ENCODE peak calls at places on chromosome X, in ten cellular contexts. V is SK-N-SH, A is suprapubic skin, Q is stomach, E is GM12878, C is GM12892, K is prostate gland, S is spleen, M is GM23338, U is HCT116. J is an unnamed sample.

GRCh38 chrX:13569479-13570244 is at the start of gene EGFL6:
- DNase-seq in V (peak), A (no peak), Q (no peak), E (no peak), C (no peak), K (no peak), S (peak), M (peak), U (no peak), J (no peak)

GRCh38 chrX:67780694-67781109 is 236.9 kb downstream of the AR start:
- DNase-seq in V (no peak), A (peak), Q (peak), E (no peak), C (no peak), K (no peak), S (no peak), M (no peak), U (no peak), J (peak)

GRCh38 chrX:8305336-8305735 is 134.3 kb upstream of the VCX2 start:
- DNase-seq in V (no peak), A (no peak), Q (no peak), E (no peak), C (no peak), K (no peak), S (no peak), M (no peak), U (no peak), J (no peak)

GRCh38 chrX:136950206-136950605 is 69.7 kb upstream of the RBMX start:
- DNase-seq in V (no peak), A (no peak), Q (no peak), E (no peak), C (no peak), K (no peak), S (no peak), M (no peak), U (no peak), J (no peak)

GRCh38 chrX:44459501-44459900 is 83.2 kb downstream of the FUNDC1 start:
- DNase-seq in V (no peak), A (no peak), Q (no peak), E (no peak), C (no peak), K (no peak), S (no peak), M (no peak), U (no peak), J (no peak)

GRCh38 chrX:94053575-94053974 is 379.6 kb downstream of the FAM133A start:
- DNase-seq in V (no peak), A (no peak), Q (no peak), E (no peak), C (no peak), K (no peak), S (no peak), M (no peak), U (no peak), J (no peak)

GRCh38 chrX:38636949-38637819 is 75.8 kb downstream of the TSPAN7 start:
- DNase-seq in V (no peak), A (no peak), Q (peak), E (no peak), C (no peak), K (peak), S (no peak), M (no peak), U (no peak), J (peak)

GRCh38 chrX:34868633-34869032 is 74.0 kb upstream of the FAM47B start:
- DNase-seq in V (no peak), A (no peak), Q (no peak), E (no peak), C (no peak), K (no peak), S (no peak), M (peak), U (no peak), J (no peak)

GRCh38 chrX:117610806-117611205 is 505.8 kb downstream of the KLHL13 start:
- DNase-seq in V (no peak), A (no peak), Q (no peak), E (no peak), C (no peak), K (no peak), S (no peak), M (no peak), U (no peak), J (no peak)

GRCh38 chrX:39757971-39758370 is 339.8 kb downstream of the BCOR start:
- DNase-seq in V (no peak), A (no peak), Q (no peak), E (no peak), C (no peak), K (no peak), S (no peak), M (no peak), U (no peak), J (no peak)

GRCh38 chrX:150446995-150447394 is 83.9 kb downstream of the MAMLD1 start:
- DNase-seq in V (no peak), A (no peak), Q (no peak), E (no peak), C (no peak), K (no peak), S (no peak), M (no peak), U (no peak), J (no peak)

GRCh38 chrX:133495464-133496391 is 80.4 kb upstream of the GPC4 start:
- DNase-seq in V (no peak), A (peak), Q (peak), E (no peak), C (no peak), K (peak), S (no peak), M (peak), U (no peak), J (no peak)

GRCh38 chrX:132591719-132592275 is 103.0 kb upstream of the MBNL3 start:
- DNase-seq in V (no peak), A (no peak), Q (no peak), E (no peak), C (no peak), K (no peak), S (no peak), M (no peak), U (no peak), J (no peak)

GRCh38 chrX:15356444-15356843 is 21.1 kb upstream of the PIGA start:
- DNase-seq in V (no peak), A (no peak), Q (no peak), E (no peak), C (no peak), K (no peak), S (no peak), M (no peak), U (no peak), J (no peak)

GRCh38 chrX:100642296-100642695 is 1.7 kb upstream of the SRPX2 start:
- DNase-seq in V (no peak), A (no peak), Q (no peak), E (no peak), C (no peak), K (no peak), S (no peak), M (peak), U (no peak), J (no peak)

GRCh38 chrX:21883258-21883657 is 27.5 kb downstream of the YY2 start:
- DNase-seq in V (no peak), A (no peak), Q (no peak), E (no peak), C (no peak), K (no peak), S (no peak), M (no peak), U (no peak), J (no peak)

GRCh38 chrX:137405449-137406140 is 160.3 kb upstream of the ZIC3 start:
- DNase-seq in V (no peak), A (no peak), Q (no peak), E (no peak), C (no peak), K (no peak), S (peak), M (no peak), U (no peak), J (no peak)

GRCh38 chrX:67949270-67949669 is 405.4 kb downstream of the AR start:
- DNase-seq in V (no peak), A (no peak), Q (no peak), E (no peak), C (no peak), K (no peak), S (no peak), M (no peak), U (no peak), J (no peak)

GRCh38 chrX:2701600-2701999 is 10.5 kb downstream of the CD99 start:
- DNase-seq in V (no peak), A (no peak), Q (no peak), E (peak), C (no peak), K (no peak), S (peak), M (no peak), U (no peak), J (no peak)

GRCh38 chrX:16702700-16703599 is 9.5 kb downstream of the CTPS2 start:
- DNase-seq in V (no peak), A (no peak), Q (no peak), E (no peak), C (no peak), K (no peak), S (no peak), M (no peak), U (no peak), J (no peak)

GRCh38 chrX:31240982-31241381 is 169.1 kb upstream of the FTHL17 start:
- DNase-seq in V (no peak), A (no peak), Q (no peak), E (no peak), C (no peak), K (no peak), S (no peak), M (no peak), U (no peak), J (no peak)

GRCh38 chrX:38811515-38812239 is 10.4 kb downstream of the MID1IP1 start:
- DNase-seq in V (no peak), A (no peak), Q (no peak), E (no peak), C (no peak), K (no peak), S (no peak), M (no peak), U (no peak), J (no peak)

GRCh38 chrX:109774706-109775105 is 41.6 kb upstream of the ACSL4 start:
- DNase-seq in V (no peak), A (no peak), Q (no peak), E (peak), C (peak), K (no peak), S (no peak), M (peak), U (no peak), J (no peak)

GRCh38 chrX:9747644-9748043 is 18.0 kb downstream of the GPR143 start:
- DNase-seq in V (no peak), A (no peak), Q (no peak), E (no peak), C (no peak), K (no peak), S (no peak), M (no peak), U (no peak), J (no peak)

GRCh38 chrX:9745417-9746115 is 20.1 kb downstream of the GPR143 start:
- DNase-seq in V (no peak), A (no peak), Q (no peak), E (no peak), C (no peak), K (no peak), S (no peak), M (no peak), U (no peak), J (no peak)

GRCh38 chrX:9749141-9749540 is 16.5 kb downstream of the GPR143 start:
- DNase-seq in V (no peak), A (no peak), Q (no peak), E (no peak), C (no peak), K (no peak), S (no peak), M (no peak), U (no peak), J (no peak)

DNA sequence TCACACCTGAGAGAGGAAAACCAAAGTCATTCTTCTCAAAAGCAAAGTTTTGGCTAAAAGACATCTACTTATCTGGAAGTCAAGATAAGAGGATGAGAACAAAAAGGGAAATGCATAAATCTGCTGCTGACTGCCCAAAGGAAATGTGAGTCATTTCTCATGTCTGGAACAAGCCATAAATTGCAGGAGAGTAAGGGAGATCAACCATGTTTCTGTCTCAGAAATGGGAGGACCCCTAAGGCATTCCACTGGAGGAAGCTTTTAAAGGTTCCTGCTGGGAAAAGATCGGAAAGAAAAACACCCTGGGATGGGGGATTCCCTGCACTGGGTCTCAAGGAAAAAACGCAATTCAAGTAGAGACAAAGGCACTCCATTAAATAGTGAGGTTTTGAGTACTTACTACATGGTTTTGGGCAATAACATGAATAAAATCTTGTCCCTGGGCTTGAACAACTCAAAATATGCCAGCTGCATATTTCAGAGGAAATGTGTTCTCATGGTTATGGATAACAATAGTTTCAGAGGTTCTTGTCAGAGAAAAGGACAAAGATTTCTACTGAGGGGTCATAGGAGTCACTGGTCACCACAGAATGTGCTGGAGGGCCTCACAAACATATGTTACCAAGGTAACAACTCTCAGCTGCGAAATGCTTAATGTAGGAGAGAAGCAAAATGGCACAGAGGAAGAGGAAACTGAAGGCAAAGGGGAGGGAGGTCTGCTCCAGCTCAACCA is 19.3 kb downstream of the GPR143 start:
- DNase-seq in V (no peak), A (no peak), Q (no peak), E (no peak), C (no peak), K (no peak), S (no peak), M (peak), U (no peak), J (peak)
- TF ChIP-seq POLR2AphosphoS5 in V (no peak), A (no peak), Q (no peak), E (no peak), C (no peak), K (no peak), S (no peak), M (no peak), U (no peak), J (no peak)

GRCh38 chrX:747176-747575 is 116.6 kb downstream of the SHOX start:
- DNase-seq in V (no peak), A (peak), Q (no peak), E (no peak), C (no peak), K (no peak), S (peak), M (no peak), U (no peak), J (no peak)
- TF ChIP-seq POLR2AphosphoS5 in V (no peak), A (no peak), Q (no peak), E (no peak), C (no peak), K (no peak), S (no peak), M (no peak), U (no peak), J (no peak)

GRCh38 chrX:108261541-108262218 is 170.1 kb downstream of the ATG4A start:
- DNase-seq in V (no peak), A (no peak), Q (no peak), E (no peak), C (no peak), K (peak), S (no peak), M (no peak), U (no peak), J (no peak)
- TF ChIP-seq POLR2AphosphoS5 in V (no peak), A (no peak), Q (no peak), E (no peak), C (no peak), K (peak), S (no peak), M (no peak), U (no peak), J (no peak)

GRCh38 chrX:153179131-153179530 is at the start of gene MAGEA1:
- DNase-seq in V (no peak), A (no peak), Q (no peak), E (no peak), C (no peak), K (no peak), S (no peak), M (no peak), U (no peak), J (no peak)

GRCh38 chrX:153184787-153185186 is 5.7 kb downstream of the MAGEA1 start:
- DNase-seq in V (no peak), A (no peak), Q (no peak), E (no peak), C (no peak), K (no peak), S (no peak), M (no peak), U (no peak), J (no peak)

GRCh38 chrX:153181822-153182221 is 2.7 kb downstream of the MAGEA1 start:
- DNase-seq in V (no peak), A (no peak), Q (no peak), E (no peak), C (no peak), K (no peak), S (no peak), M (no peak), U (no peak), J (no peak)
- TF ChIP-seq POLR2AphosphoS5 in V (no peak), A (no peak), Q (no peak), E (no peak), C (no peak), K (no peak), S (no peak), M (no peak), U (no peak), J (no peak)

J was measured in SK-N-MC.